ENCODE peak calls at places on chromosome 16, in five cellular contexts. N, I, Y, G and T are unnamed samples.

GRCh38 chr16:12271006-12271405 is 294.5 kb downstream of the SNX29 start:
- DNase-seq in I (no peak), Y (no peak), N (no peak), G (no peak), T (no peak)

GRCh38 chr16:19843371-19843770 is 41.3 kb downstream of the GPRC5B start:
- DNase-seq in I (no peak), N (no peak), G (no peak), Y (no peak), T (no peak)

GRCh38 chr16:67517661-67518423 is 10.8 kb upstream of the RIPOR1 start:
- DNase-seq in Y (no peak), I (no peak), G (no peak), N (no peak), T (no peak)

GRCh38 chr16:75096730-75097129 is 19.9 kb downstream of the LDHD start:
- DNase-seq in N (peak; percentile 81), I (no peak), G (peak; percentile 87), Y (no peak), T (no peak)

GRCh38 chr16:79798416-79799053 is 198.0 kb upstream of the MAF start:
- DNase-seq in N (no peak), G (no peak), Y (no peak), I (no peak), T (no peak)

GRCh38 chr16:11585460-11586374 is 1.0 kb downstream of the LITAF start:
- DNase-seq in Y (peak; percentile 24), I (peak; percentile 59), G (no peak), N (peak; percentile 43), T (peak; percentile 85)

GRCh38 chr16:62213763-62214162 is 177.5 kb upstream of the CDH8 start:
- DNase-seq in N (no peak), G (no peak), Y (no peak), I (no peak), T (no peak)

GRCh38 chr16:81711609-81712329 is 67.3 kb upstream of the PLCG2 start:
- DNase-seq in G (no peak), I (peak; percentile 81), N (no peak), Y (peak; percentile 8), T (no peak)

GRCh38 chr16:25553711-25554436 is 137.9 kb upstream of the HS3ST4 start:
- DNase-seq in I (no peak), Y (no peak), N (no peak), G (no peak), T (no peak)

DNA sequence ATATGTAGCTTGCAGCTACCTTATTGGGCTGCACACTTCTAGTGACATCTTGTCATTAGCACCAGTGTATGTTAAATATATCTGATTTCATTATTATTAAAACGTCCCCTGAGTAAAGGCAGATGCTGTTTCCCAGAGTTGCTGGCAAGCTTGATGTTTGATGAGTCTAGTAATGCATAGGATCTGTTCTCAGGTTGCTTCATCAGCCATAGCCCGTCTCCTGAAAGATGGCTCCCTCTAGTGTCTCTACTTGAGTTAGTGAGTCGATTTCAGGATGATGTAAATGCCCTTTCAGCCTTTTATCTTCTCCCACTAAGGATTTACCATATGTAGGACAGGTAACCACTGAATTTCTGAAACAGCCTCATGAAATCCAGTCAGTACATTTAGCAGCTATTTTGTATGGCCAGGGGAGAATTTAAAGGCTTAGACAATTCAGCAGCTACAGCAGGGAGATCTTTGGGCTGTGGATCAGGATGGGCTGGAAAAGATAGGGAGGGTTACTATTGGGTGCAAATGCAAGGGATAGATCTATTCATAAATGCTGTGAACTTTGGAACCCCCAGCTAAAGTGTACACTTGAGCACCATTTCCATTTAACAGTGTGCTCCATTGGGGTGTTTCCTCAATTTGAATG is 376.3 kb downstream of the CNTNAP4 start:
- DNase-seq in I (no peak), G (no peak), N (peak; percentile 15), Y (no peak), T (no peak)
- TF ChIP-seq CTCF in I (no peak), G (no peak), N (peak; percentile 63), Y (peak; percentile 60), T (no peak)

GRCh38 chr16:27289669-27290068 is 21.1 kb upstream of the NSMCE1 start:
- DNase-seq in I (no peak), G (no peak), Y (no peak), N (no peak), T (no peak)
- H3K4me3 ChIP-seq in I (no peak overlapping the region), G (no peak overlapping the region), Y (no peak overlapping the region), N (no peak overlapping the region), T (no peak overlapping the region)

GRCh38 chr16:84832488-84833141 is 12.8 kb downstream of the CRISPLD2 start:
- DNase-seq in Y (peak; percentile 90), I (peak; percentile 96), G (peak; percentile 38), N (peak; percentile 59), T (peak; percentile 97)
- H3K27ac ChIP-seq in Y (peak overlapping the region; percentile 88), I (peak overlapping the region; percentile 71), G (peak overlapping the region; percentile 85), N (no peak overlapping the region), T (peak overlapping the region; percentile 88)

GRCh38 chr16:2765462-2766404 is 11.3 kb downstream of the ELOB start:
- DNase-seq in Y (no peak), I (no peak), N (no peak), G (no peak), T (no peak)

GRCh38 chr16:2763173-2763572 is 10.7 kb downstream of the SRRM2 start:
- DNase-seq in Y (no peak), I (no peak), N (no peak), G (no peak), T (no peak)

GRCh38 chr16:2766430-2767139 is 10.5 kb downstream of the ELOB start:
- DNase-seq in N (no peak), Y (no peak), I (peak; percentile 45), G (no peak), T (no peak)

GRCh38 chr16:2762711-2763110 is 10.3 kb downstream of the SRRM2 start:
- DNase-seq in N (no peak), Y (no peak), G (no peak), I (no peak), T (no peak)

DNA sequence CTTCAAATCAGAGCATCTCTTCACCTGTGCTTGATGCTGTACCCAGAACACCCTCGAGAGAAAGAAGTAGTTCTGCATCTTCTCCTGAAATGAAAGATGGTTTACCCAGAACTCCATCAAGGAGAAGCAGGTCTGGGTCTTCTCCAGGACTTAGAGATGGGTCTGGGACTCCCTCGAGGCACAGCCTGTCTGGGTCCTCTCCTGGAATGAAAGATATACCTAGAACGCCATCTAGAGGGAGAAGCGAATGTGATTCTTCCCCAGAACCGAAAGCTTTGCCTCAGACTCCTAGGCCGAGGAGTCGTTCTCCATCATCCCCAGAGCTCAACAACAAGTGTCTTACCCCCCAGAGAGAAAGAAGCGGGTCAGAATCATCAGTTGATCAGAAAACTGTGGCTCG is 12.3 kb downstream of the SRRM2 start:
- DNase-seq in N (no peak), Y (no peak), G (no peak), I (no peak), T (no peak)
- TF ChIP-seq CTCF in N (no peak), Y (no peak), G (no peak), I (no peak), T (no peak)

DNA sequence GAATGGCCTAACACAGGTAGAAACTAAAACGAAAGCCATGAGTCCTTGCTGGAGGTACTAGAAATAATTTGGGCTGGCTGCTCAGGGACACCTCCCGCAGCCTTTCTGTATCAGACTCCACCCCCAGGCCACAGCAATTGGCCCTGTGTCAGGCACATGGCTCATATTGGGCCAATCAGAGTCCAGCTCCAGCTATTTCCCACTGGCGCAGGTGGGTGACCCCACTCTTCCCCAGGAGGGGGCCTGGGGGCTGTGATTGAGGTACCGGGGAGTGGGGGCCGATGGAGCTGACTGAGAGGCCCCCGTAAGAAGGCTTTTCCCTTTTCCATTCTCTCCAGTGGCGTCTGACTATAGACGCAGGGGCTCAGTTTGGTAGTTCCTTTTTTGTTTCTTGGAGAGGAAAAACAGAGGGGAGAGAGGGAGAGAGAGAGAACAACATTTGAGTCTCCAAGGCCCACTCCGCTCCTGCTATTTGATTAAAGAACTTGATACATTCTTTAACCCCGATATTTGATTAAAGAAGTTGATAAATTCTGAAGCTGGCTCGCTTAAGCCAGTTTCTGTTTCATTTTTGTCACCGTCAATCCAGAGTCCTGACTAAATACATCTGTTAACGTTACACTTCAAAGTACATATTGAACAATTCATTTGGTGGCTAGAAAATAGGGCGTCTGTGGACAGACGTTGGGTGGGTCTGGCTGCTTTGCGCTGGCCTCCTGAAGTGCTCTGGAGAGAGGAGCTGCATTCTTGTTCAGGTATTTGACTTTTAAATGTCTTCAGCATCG is 26.3 kb downstream of the FOXL1 start:
- DNase-seq in Y (no peak), I (no peak), N (no peak), G (no peak), T (no peak)
- H3K4me3 ChIP-seq in Y (no peak overlapping the region), I (no peak overlapping the region), N (no peak overlapping the region), G (no peak overlapping the region), T (peak overlapping the region; percentile 50)

GRCh38 chr16:87246269-87247065 is 70.7 kb downstream of the C16orf95 start:
- DNase-seq in Y (no peak), N (no peak), G (no peak), I (no peak), T (no peak)
- H3K27ac ChIP-seq in Y (no peak overlapping the region), N (no peak overlapping the region), G (no peak overlapping the region), I (no peak overlapping the region), T (no peak overlapping the region)

GRCh38 chr16:78478267-78478821 is 378.9 kb downstream of the WWOX start:
- DNase-seq in I (no peak), G (no peak), Y (no peak), N (no peak), T (no peak)
- TF ChIP-seq CTCF in I (no peak), G (no peak), Y (peak; percentile 42), N (no peak), T (no peak)

GRCh38 chr16:86970726-86971125 is 346.5 kb downstream of the C16orf95 start:
- DNase-seq in G (no peak), Y (no peak), I (no peak), N (no peak), T (no peak)
- H3K4me3 ChIP-seq in G (no peak overlapping the region), Y (no peak overlapping the region), I (no peak overlapping the region), N (no peak overlapping the region), T (no peak overlapping the region)

GRCh38 chr16:89409161-89409711 is 81.1 kb downstream of the ANKRD11 start:
- DNase-seq in Y (no peak), I (no peak), N (no peak), G (no peak), T (no peak)
- H3K27ac ChIP-seq in Y (peak overlapping the region; percentile 31), I (no peak overlapping the region), N (peak overlapping the region; percentile 68), G (no peak overlapping the region), T (no peak overlapping the region)